ENCODE peak calls at places on chromosomes 2 and 18, in seven cellular contexts. E is astrocyte; W is A549; C is CD8-positive, alpha-beta memory T cell; T is cardiac muscle cell; O is body of pancreas; B is esophagus squamous epithelium. Y is an unnamed sample.

GRCh38 chr2:16124881-16125613 is 184.7 kb downstream of the MYCN start:
- DNase-seq in C (no peak), O (no peak), T (no peak), E (no peak), B (no peak), W (no peak), Y (no peak)

GRCh38 chr2:191376981-191377629 is 131.9 kb downstream of the MYO1B start:
- DNase-seq in O (peak; percentile 67), W (peak; percentile 83), T (peak; percentile 93), E (peak; percentile 95), C (no peak), B (no peak), Y (peak; percentile 29)

GRCh38 chr2:213246665-213247281 is 37.5 kb upstream of the SPAG16 start:
- DNase-seq in C (peak; percentile 57), W (peak; percentile 58), O (peak; percentile 54), B (no peak), T (peak; percentile 73), E (peak; percentile 20), Y (peak; percentile 40)

GRCh38 chr2:213227458-213227857 is 56.8 kb upstream of the SPAG16 start:
- DNase-seq in E (peak; percentile 14), O (no peak), C (no peak), B (no peak), T (no peak), W (no peak), Y (no peak)

GRCh38 chr2:238290715-238291549 is 2.5 kb upstream of the PER2 start:
- DNase-seq in W (peak; percentile 91), T (no peak), C (peak; percentile 44), E (no peak), O (no peak), B (no peak), Y (peak; percentile 39)

GRCh38 chr2:59789523-59789922 is 763.9 kb downstream of the BCL11A start:
- DNase-seq in O (no peak), W (no peak), T (no peak), E (no peak), B (no peak), C (no peak), Y (no peak)

GRCh38 chr2:240250985-240251847 is 110.8 kb upstream of the OTOS start:
- DNase-seq in T (peak; percentile 96), O (peak; percentile 94), E (peak; percentile 78), W (peak; percentile 84), B (no peak), C (peak; percentile 36), Y (no peak)

GRCh38 chr2:96875498-96876035 is 5.7 kb upstream of the SEMA4C start:
- DNase-seq in O (no peak), C (no peak), B (no peak), W (no peak), T (no peak), E (no peak), Y (no peak)

GRCh38 chr2:58606799-58607198 is 365.7 kb upstream of the FANCL start:
- DNase-seq in W (no peak), B (no peak), C (no peak), O (no peak), E (no peak), T (no peak), Y (no peak)

GRCh38 chr2:28406276-28407096 is 13.8 kb downstream of the FOSL2 start:
- DNase-seq in W (no peak), E (peak; percentile 69), O (no peak), T (peak; percentile 76), C (peak; percentile 83), B (no peak), Y (no peak)

GRCh38 chr18:10402876-10403559 is 51.4 kb upstream of the APCDD1 start:
- DNase-seq in T (no peak), B (no peak), W (no peak), C (no peak), E (no peak), O (no peak), Y (no peak)

GRCh38 chr2:72004201-72004915 is 143.3 kb downstream of the CYP26B1 start:
- DNase-seq in C (no peak), B (no peak), T (no peak), W (no peak), E (no peak), O (no peak), Y (no peak)

GRCh38 chr2:150977296-150977695 is 284.4 kb downstream of the RBM43 start:
- DNase-seq in O (no peak), T (no peak), C (no peak), B (no peak), E (no peak), W (no peak), Y (no peak)

GRCh38 chr2:230226090-230226551 is 585 bp downstream of the SP140 start:
- DNase-seq in E (no peak), T (no peak), O (no peak), C (peak; percentile 51), B (no peak), W (no peak), Y (no peak)

GRCh38 chr2:202327887-202328286 is 48.2 kb upstream of the BMPR2 start:
- DNase-seq in T (peak; percentile 25), C (no peak), W (no peak), E (no peak), B (no peak), O (no peak), Y (no peak)

GRCh38 chr2:141199711-141200110 is 931.1 kb downstream of the LRP1B start:
- DNase-seq in O (no peak), T (peak; percentile 19), W (no peak), E (peak; percentile 82), B (no peak), C (no peak), Y (no peak)

GRCh38 chr2:142684667-142685066 is 192.8 kb upstream of the KYNU start:
- DNase-seq in E (no peak), T (no peak), B (no peak), O (no peak), C (no peak), W (no peak), Y (no peak)

GRCh38 chr2:184119920-184120820 is 478.2 kb upstream of the ZNF804A start:
- DNase-seq in B (no peak), O (no peak), W (no peak), E (peak; percentile 33), T (no peak), C (no peak), Y (no peak)

GRCh38 chr2:45020439-45020838 is 11.2 kb upstream of the SIX2 start:
- DNase-seq in C (no peak), E (no peak), W (no peak), O (no peak), B (no peak), T (no peak), Y (no peak)

GRCh38 chr2:149365826-149366583 is 35.6 kb downstream of the LYPD6 start:
- DNase-seq in W (no peak), C (no peak), B (no peak), T (peak; percentile 7), E (peak; percentile 79), O (peak; percentile 31), Y (no peak)

GRCh38 chr2:173370198-173370597 is 15.5 kb downstream of the CDCA7 start:
- DNase-seq in E (no peak), T (no peak), C (no peak), O (no peak), B (no peak), W (no peak), Y (no peak)

GRCh38 chr2:19846030-19846429 is 55.8 kb downstream of the TTC32 start:
- DNase-seq in T (peak; percentile 27), W (peak; percentile 38), E (no peak), B (no peak), C (no peak), O (no peak), Y (no peak)

GRCh38 chr2:95273911-95274290 is 348 bp upstream of the PROM2 start:
- DNase-seq in O (no peak), C (peak; percentile 32), E (no peak), B (no peak), T (no peak), W (no peak), Y (no peak)

GRCh38 chr2:78546843-78547242 is 478.7 kb upstream of the REG3G start:
- DNase-seq in B (no peak), E (no peak), T (no peak), W (no peak), C (no peak), O (no peak), Y (no peak)

GRCh38 chr18:8623549-8624106 is 14.4 kb downstream of the RAB12 start:
- DNase-seq in E (no peak), T (no peak), B (no peak), C (no peak), W (no peak), O (no peak), Y (peak; percentile 33)
- H3K4me3 ChIP-seq in E (no peak overlapping the region), T (no peak overlapping the region), B (no peak overlapping the region), C (no peak overlapping the region), W (no peak overlapping the region), O (no peak overlapping the region), Y (no peak overlapping the region)

DNA sequence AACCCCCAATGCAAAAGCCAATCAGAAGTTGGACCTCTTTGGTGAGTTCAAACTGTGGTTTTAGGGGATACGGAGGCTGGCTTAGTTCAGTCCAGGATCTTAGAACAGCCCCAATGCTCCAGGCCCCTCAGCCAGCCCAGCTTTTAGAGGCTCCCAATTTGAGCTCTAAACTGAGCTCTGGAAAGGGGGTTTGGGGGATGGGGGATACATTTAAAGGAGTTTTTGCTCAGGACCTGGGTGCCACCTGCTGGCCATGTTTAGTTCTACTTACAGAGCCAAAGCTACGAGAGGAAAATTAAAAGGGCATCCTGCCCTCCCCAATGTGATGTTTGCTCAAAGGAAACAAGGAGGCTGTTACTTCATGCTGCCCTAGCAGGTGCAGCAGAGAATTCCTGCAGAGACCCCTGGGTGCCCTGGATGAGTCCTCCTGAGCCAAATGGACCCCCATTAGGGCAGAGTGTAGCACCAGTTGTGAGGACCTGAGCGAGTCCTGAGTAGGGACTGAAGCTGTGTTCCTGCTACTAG is 15.9 kb upstream of the TMEM214 start:
- DNase-seq in B (no peak), O (peak; percentile 65), E (peak; percentile 49), W (peak; percentile 79), C (peak; percentile 53), T (peak; percentile 91), Y (peak; percentile 77)
- H3K4me1 ChIP-seq in B (no peaks in the 10 kb centered on the region), O (peaks cover 8% of the 10 kb centered on the region), E (peaks cover 18% of the 10 kb centered on the region), W (peaks cover 40% of the 10 kb centered on the region), C (no peaks in the 10 kb centered on the region), T (peaks cover 32% of the 10 kb centered on the region), Y (no peaks in the 10 kb centered on the region)

DNA sequence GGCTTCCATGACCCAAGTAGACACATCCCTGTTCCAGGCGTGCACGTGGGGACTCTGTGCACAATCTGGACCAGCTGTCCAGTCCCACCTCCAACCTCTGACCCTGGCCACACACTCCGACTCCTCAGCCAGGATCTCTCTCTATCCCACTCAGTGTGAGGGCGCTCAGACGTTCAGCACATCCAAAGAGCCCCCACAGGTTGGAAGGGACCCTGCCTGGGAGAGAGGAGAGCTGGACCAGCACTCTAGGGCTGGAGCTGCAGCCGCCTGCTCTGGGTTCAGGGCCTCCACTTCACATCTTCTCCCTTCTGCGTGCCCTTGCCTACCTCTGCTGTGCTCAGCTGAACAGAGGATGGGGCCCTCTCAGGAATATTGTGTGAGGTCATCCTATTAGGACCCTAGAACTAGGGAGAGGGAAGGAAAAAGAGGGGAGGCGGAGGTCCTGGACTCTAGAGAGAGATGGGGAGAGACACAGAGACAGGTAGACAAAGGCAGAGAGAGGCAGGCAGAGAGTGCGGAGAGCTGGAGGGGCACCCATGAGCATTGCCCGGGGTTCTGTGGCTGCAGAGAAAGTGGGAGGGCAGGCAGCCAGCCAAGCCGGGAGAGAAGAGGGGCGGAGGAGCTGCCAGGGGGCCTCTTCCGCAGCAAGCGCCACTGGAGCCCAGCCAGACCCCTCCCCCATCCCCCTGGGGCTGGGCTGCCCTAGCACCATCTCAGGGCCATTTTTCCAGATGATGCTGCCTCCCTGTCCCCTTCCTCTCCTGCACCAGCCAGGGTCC is 8.2 kb upstream of the TNS1 start:
- DNase-seq in E (no peak), W (no peak), T (peak; percentile 62), O (no peak), B (no peak), C (no peak), Y (no peak)
- H3K4me3 ChIP-seq in E (peak overlapping the region; percentile 60), W (peak overlapping the region; percentile 61), T (peak overlapping the region; percentile 29), O (no peak overlapping the region), B (peak overlapping the region; percentile 55), C (no peak overlapping the region), Y (peak overlapping the region; percentile 46)

GRCh38 chr2:106189325-106189724 is 4.8 kb downstream of the UXS1 start:
- DNase-seq in O (no peak), C (no peak), W (no peak), T (no peak), B (no peak), E (no peak), Y (no peak)
- H3K4me1 ChIP-seq in O (peaks cover 7% of the 10 kb centered on the region), C (peaks cover 55% of the 10 kb centered on the region), W (peaks cover 22% of the 10 kb centered on the region), T (peaks cover 5% of the 10 kb centered on the region), B (no peaks in the 10 kb centered on the region), E (peaks cover 6% of the 10 kb centered on the region), Y (no peaks in the 10 kb centered on the region)

Y was measured in HAP-1.